ENCODE peak calls at places on chromosome 11, in five cellular contexts. N is Peyer's patch, Y is heart left ventricle, I is sigmoid colon, H is ovary. F is an unnamed sample.

GRCh38 chr11:112368402-112368801 is 107.7 kb upstream of the PLET1 start:
- DNase-seq in H (no peak), I (no peak), N (no peak), Y (no peak), F (no peak)

GRCh38 chr11:71311928-71312510 is 59.6 kb upstream of the SHANK2 start:
- DNase-seq in I (peak; percentile 33), H (no peak), N (peak; percentile 51), Y (no peak), F (peak; percentile 18)

GRCh38 chr11:79060081-79060480 is 380.7 kb downstream of the TENM4 start:
- DNase-seq in Y (no peak), H (no peak), I (no peak), N (no peak), F (no peak)

GRCh38 chr11:69283446-69283845 is 10.5 kb upstream of the MYEOV start:
- DNase-seq in Y (peak; percentile 12), I (no peak), N (no peak), H (no peak), F (no peak)

GRCh38 chr11:109229682-109230081 is 192.3 kb upstream of the C11orf87 start:
- DNase-seq in N (no peak), Y (no peak), H (no peak), I (no peak), F (no peak)

GRCh38 chr11:95108671-95109551 is 19.3 kb downstream of the ENDOD1 start:
- DNase-seq in I (no peak), N (no peak), H (no peak), Y (no peak), F (no peak)

GRCh38 chr11:70876685-70877084 is 375.7 kb downstream of the SHANK2 start:
- DNase-seq in N (no peak), I (no peak), Y (no peak), H (no peak), F (peak; percentile 29)

GRCh38 chr11:58567889-58568512 is 7.7 kb downstream of the LPXN start:
- DNase-seq in I (no peak), N (peak; percentile 87), Y (no peak), H (no peak), F (peak; percentile 59)

GRCh38 chr11:43360361-43361032 is 1.8 kb downstream of the TTC17 start:
- DNase-seq in H (no peak), Y (no peak), N (no peak), I (no peak), F (no peak)

GRCh38 chr11:65058419-65059054 is at the start of gene NAALADL1:
- DNase-seq in I (no peak), Y (no peak), N (peak; percentile 85), H (no peak), F (no peak)
- TF ChIP-seq POLR2A in I (no peak), Y (no peak), N (peak; percentile 63), H (no peak), F (no peak)

DNA sequence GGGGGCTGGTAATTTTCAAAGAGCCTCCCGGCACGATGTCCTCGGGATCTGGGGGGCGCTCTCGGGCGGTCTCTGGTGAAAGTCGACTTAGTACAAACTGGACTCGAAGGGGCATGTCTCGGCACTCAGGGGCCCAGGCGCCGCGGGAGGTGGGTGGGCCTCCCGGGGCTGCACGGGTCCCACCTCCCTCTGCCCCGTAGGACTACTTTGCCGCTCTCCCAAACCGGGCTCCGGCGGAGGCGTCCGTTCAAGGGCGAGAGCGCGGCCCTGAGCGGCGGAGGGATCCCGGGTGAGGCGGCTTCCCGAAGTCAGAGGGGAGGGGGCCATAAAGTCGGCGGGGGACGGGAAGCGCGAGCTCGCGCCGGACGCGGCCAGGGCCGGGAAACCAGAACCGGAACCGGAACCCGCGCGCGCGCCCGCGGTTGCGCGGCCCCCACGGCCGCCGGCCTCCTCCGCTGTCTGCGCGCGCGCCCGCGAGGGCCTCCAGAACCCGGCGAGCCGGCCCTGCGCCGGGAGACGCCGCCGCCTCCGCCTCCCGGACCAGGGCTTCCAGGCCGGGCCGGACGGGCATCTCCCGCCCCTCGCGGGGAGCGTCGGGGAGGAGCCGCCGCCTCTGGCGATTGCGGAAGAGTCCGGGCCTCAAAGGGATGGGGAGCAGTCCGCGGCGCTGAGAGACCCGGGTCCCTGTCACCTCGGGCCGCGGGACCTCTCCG is at the start of gene ARHGEF12:
- DNase-seq in N (peak; percentile 97), Y (peak; percentile 98), I (peak; percentile 98), H (peak; percentile 98), F (peak; percentile 96)
- TF ChIP-seq POLR2A in N (peak; percentile 77), Y (peak; percentile 64), I (peak; percentile 37), H (peak; percentile 84), F (no peak)

GRCh38 chr11:67584205-67584880 is 731 bp downstream of the GSTP1 start:
- DNase-seq in I (peak; percentile 94), N (peak; percentile 84), H (peak; percentile 79), Y (peak; percentile 87), F (peak; percentile 81)

GRCh38 chr11:67582026-67582425 is 1.6 kb upstream of the GSTP1 start:
- DNase-seq in I (no peak), N (no peak), Y (no peak), H (no peak), F (no peak)

GRCh38 chr11:67584881-67585873 is 1.6 kb downstream of the GSTP1 start:
- DNase-seq in N (peak; percentile 60), Y (no peak), I (no peak), H (peak; percentile 52), F (no peak)

GRCh38 chr11:67581469-67581868 is 2.1 kb upstream of the GSTP1 start:
- DNase-seq in H (no peak), N (peak; percentile 69), I (no peak), Y (no peak), F (peak; percentile 56)

DNA sequence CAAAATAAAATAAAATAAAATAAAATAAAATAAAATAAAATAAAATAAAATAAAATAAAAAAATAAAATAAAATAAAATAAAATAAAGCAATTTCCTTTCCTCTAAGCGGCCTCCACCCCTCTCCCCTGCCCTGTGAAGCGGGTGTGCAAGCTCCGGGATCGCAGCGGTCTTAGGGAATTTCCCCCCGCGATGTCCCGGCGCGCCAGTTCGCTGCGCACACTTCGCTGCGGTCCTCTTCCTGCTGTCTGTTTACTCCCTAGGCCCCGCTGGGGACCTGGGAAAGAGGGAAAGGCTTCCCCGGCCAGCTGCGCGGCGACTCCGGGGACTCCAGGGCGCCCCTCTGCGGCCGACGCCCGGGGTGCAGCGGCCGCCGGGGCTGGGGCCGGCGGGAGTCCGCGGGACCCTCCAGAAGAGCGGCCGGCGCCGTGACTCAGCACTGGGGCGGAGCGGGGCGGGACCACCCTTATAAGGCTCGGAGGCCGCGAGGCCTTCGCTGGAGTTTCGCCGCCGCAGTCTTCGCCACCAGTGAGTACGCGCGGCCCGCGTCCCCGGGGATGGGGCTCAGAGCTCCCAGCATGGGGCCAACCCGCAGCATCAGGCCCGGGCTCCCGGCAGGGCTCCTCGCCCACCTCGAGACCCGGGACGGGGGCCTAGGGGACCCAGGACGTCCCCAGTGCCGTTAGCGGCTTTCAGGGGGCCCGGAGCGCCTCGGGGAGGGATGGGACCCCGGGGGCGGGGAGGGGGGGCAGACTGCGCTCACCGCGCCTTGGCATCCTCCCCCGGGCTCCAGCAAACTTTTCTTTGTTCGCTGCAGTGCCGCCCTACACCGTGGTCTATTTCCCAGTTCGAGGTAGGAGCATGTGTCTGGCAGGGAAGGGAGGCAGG is at the start of gene GSTP1:
- DNase-seq in Y (peak; percentile 95), I (peak; percentile 97), H (peak; percentile 95), N (peak; percentile 94), F (peak; percentile 88)
- TF ChIP-seq POLR2A in Y (peak; percentile 97), I (peak; percentile 91), H (peak; percentile 92), N (peak; percentile 81), F (no peak)

GRCh38 chr11:68271781-68272608 is at the start of gene C11orf24:
- DNase-seq in Y (peak; percentile 99), N (peak; percentile 98), H (peak; percentile 95), I (peak; percentile 98), F (peak; percentile 96)
- TF ChIP-seq POLR2A in Y (peak; percentile 88), N (peak; percentile 90), H (peak; percentile 77), I (peak; percentile 47), F (no peak)